ENCODE peak calls at places on chromosomes 4 and X, in seven cellular contexts. One of them, this sample, is unnamed.

GRCh38 chr4:91636083-91636482 is 667.7 kb upstream of the GRID2 start:
- DNase-seq in adrenal gland: no peak
- DNase-seq in BE2C: no peak
- DNase-seq in colonic mucosa: no peak
- DNase-seq in heart left ventricle: no peak
- DNase-seq in AG10803: no peak
- DNase-seq in type B pancreatic cell: no peak
- DNase-seq in this sample: no peak

GRCh38 chr4:121989715-121990114 is 37.9 kb upstream of the TRPC3 start:
- DNase-seq in BE2C: peak; percentile 65
- DNase-seq in AG10803: peak; percentile 25
- DNase-seq in type B pancreatic cell: no peak
- DNase-seq in heart left ventricle: no peak
- DNase-seq in adrenal gland: no peak
- DNase-seq in colonic mucosa: no peak
- DNase-seq in this sample: no peak

GRCh38 chrX:39309018-39309620 is 507.9 kb downstream of the MID1IP1 start:
- DNase-seq in heart left ventricle: no peak
- DNase-seq in colonic mucosa: no peak
- DNase-seq in adrenal gland: peak; percentile 14
- DNase-seq in AG10803: peak; percentile 3
- DNase-seq in type B pancreatic cell: no peak
- DNase-seq in BE2C: no peak
- DNase-seq in this sample: no peak

GRCh38 chr4:8703857-8704495 is 111.4 kb downstream of the CPZ start:
- DNase-seq in AG10803: no peak
- DNase-seq in type B pancreatic cell: peak; percentile 62
- DNase-seq in colonic mucosa: no peak
- DNase-seq in BE2C: peak; percentile 6
- DNase-seq in adrenal gland: peak; percentile 1
- DNase-seq in heart left ventricle: no peak
- DNase-seq in this sample: no peak

GRCh38 chr4:24809376-24809775 is 14.0 kb downstream of the SOD3 start:
- DNase-seq in BE2C: no peak
- DNase-seq in type B pancreatic cell: no peak
- DNase-seq in adrenal gland: no peak
- DNase-seq in AG10803: no peak
- DNase-seq in colonic mucosa: peak; percentile 12
- DNase-seq in heart left ventricle: no peak
- DNase-seq in this sample: no peak

GRCh38 chrX:136907626-136908025 is 27.1 kb upstream of the RBMX start:
- DNase-seq in heart left ventricle: no peak
- DNase-seq in colonic mucosa: no peak
- DNase-seq in AG10803: no peak
- DNase-seq in type B pancreatic cell: no peak
- DNase-seq in BE2C: no peak
- DNase-seq in adrenal gland: no peak
- DNase-seq in this sample: no peak

GRCh38 chrX:118571829-118572228 is 76.2 kb downstream of the DOCK11 start:
- DNase-seq in colonic mucosa: no peak
- DNase-seq in type B pancreatic cell: no peak
- DNase-seq in BE2C: no peak
- DNase-seq in adrenal gland: no peak
- DNase-seq in AG10803: peak; percentile 40
- DNase-seq in heart left ventricle: no peak
- DNase-seq in this sample: no peak

GRCh38 chr4:180832086-180832485 is 1411.1 kb upstream of the TENM3 start:
- DNase-seq in adrenal gland: no peak
- DNase-seq in AG10803: no peak
- DNase-seq in heart left ventricle: no peak
- DNase-seq in BE2C: no peak
- DNase-seq in type B pancreatic cell: no peak
- DNase-seq in colonic mucosa: no peak
- DNase-seq in this sample: no peak

GRCh38 chr4:126937342-126937741 is 695.4 kb upstream of the INTU start:
- DNase-seq in BE2C: no peak
- DNase-seq in adrenal gland: no peak
- DNase-seq in colonic mucosa: no peak
- DNase-seq in type B pancreatic cell: no peak
- DNase-seq in AG10803: no peak
- DNase-seq in heart left ventricle: no peak
- DNase-seq in this sample: no peak

GRCh38 chr4:12118651-12119213 is 690.0 kb upstream of the HS3ST1 start:
- DNase-seq in type B pancreatic cell: no peak
- DNase-seq in adrenal gland: peak; percentile 30
- DNase-seq in BE2C: no peak
- DNase-seq in heart left ventricle: no peak
- DNase-seq in AG10803: no peak
- DNase-seq in colonic mucosa: no peak
- DNase-seq in this sample: no peak

GRCh38 chr4:121070274-121070673 is 2.1 kb downstream of the NDNF start:
- DNase-seq in AG10803: no peak
- DNase-seq in type B pancreatic cell: no peak
- DNase-seq in heart left ventricle: no peak
- DNase-seq in colonic mucosa: peak; percentile 32
- DNase-seq in BE2C: no peak
- DNase-seq in adrenal gland: no peak
- DNase-seq in this sample: no peak

GRCh38 chr4:120517966-120518365 is 404.6 kb downstream of the PRDM5 start:
- DNase-seq in AG10803: peak; percentile 78
- DNase-seq in adrenal gland: peak; percentile 85
- DNase-seq in type B pancreatic cell: no peak
- DNase-seq in heart left ventricle: peak; percentile 40
- DNase-seq in BE2C: peak; percentile 51
- DNase-seq in colonic mucosa: peak; percentile 56
- DNase-seq in this sample: peak; percentile 53

GRCh38 chrX:110743679-110744340 is 51.8 kb downstream of the CHRDL1 start:
- DNase-seq in type B pancreatic cell: no peak
- DNase-seq in AG10803: peak; percentile 54
- DNase-seq in heart left ventricle: no peak
- DNase-seq in adrenal gland: no peak
- DNase-seq in colonic mucosa: no peak
- DNase-seq in BE2C: no peak
- DNase-seq in this sample: peak; percentile 44

GRCh38 chr4:99966692-99967091 is 16.6 kb upstream of the H2AZ1 start:
- DNase-seq in BE2C: no peak
- DNase-seq in heart left ventricle: no peak
- DNase-seq in colonic mucosa: no peak
- DNase-seq in AG10803: no peak
- DNase-seq in type B pancreatic cell: no peak
- DNase-seq in adrenal gland: no peak
- DNase-seq in this sample: peak; percentile 28

GRCh38 chr4:6560416-6561172 is 14.4 kb upstream of the MAN2B2 start:
- DNase-seq in type B pancreatic cell: no peak
- DNase-seq in AG10803: peak; percentile 54
- DNase-seq in adrenal gland: no peak
- DNase-seq in heart left ventricle: no peak
- DNase-seq in BE2C: no peak
- DNase-seq in colonic mucosa: no peak
- DNase-seq in this sample: no peak

GRCh38 chr4:113643505-113643904 is 118.0 kb downstream of the CAMK2D start:
- DNase-seq in type B pancreatic cell: no peak
- DNase-seq in heart left ventricle: no peak
- DNase-seq in adrenal gland: no peak
- DNase-seq in BE2C: no peak
- DNase-seq in colonic mucosa: no peak
- DNase-seq in AG10803: no peak
- DNase-seq in this sample: no peak

GRCh38 chrX:12974217-12974796 is 603 bp upstream of the TMSB4X start:
- DNase-seq in BE2C: no peak
- DNase-seq in colonic mucosa: peak; percentile 73
- DNase-seq in AG10803: peak; percentile 72
- DNase-seq in heart left ventricle: peak; percentile 47
- DNase-seq in type B pancreatic cell: peak; percentile 74
- DNase-seq in adrenal gland: peak; percentile 52
- DNase-seq in this sample: no peak

GRCh38 chr4:159867673-159868072 is 764.8 kb downstream of the RAPGEF2 start:
- DNase-seq in BE2C: no peak
- DNase-seq in AG10803: no peak
- DNase-seq in colonic mucosa: no peak
- DNase-seq in type B pancreatic cell: no peak
- DNase-seq in heart left ventricle: no peak
- DNase-seq in adrenal gland: no peak
- DNase-seq in this sample: no peak

GRCh38 chrX:125387945-125388344 is 68.3 kb downstream of the TEX13C start:
- DNase-seq in adrenal gland: no peak
- DNase-seq in BE2C: no peak
- DNase-seq in type B pancreatic cell: no peak
- DNase-seq in AG10803: no peak
- DNase-seq in heart left ventricle: no peak
- DNase-seq in colonic mucosa: no peak
- DNase-seq in this sample: no peak

GRCh38 chr4:8543623-8544022 is 36.6 kb upstream of the GPR78 start:
- DNase-seq in colonic mucosa: no peak
- DNase-seq in AG10803: no peak
- DNase-seq in heart left ventricle: no peak
- DNase-seq in type B pancreatic cell: no peak
- DNase-seq in BE2C: no peak
- DNase-seq in adrenal gland: no peak
- DNase-seq in this sample: no peak

GRCh38 chrX:135060697-135061096 is 8.8 kb upstream of the RTL8A start:
- DNase-seq in BE2C: no peak
- DNase-seq in type B pancreatic cell: no peak
- DNase-seq in adrenal gland: no peak
- DNase-seq in heart left ventricle: no peak
- DNase-seq in colonic mucosa: no peak
- DNase-seq in AG10803: no peak
- DNase-seq in this sample: no peak

GRCh38 chr4:60944070-60944469 is 256.1 kb upstream of the ADGRL3 start:
- DNase-seq in colonic mucosa: no peak
- DNase-seq in AG10803: no peak
- DNase-seq in heart left ventricle: no peak
- DNase-seq in adrenal gland: no peak
- DNase-seq in BE2C: no peak
- DNase-seq in type B pancreatic cell: no peak
- DNase-seq in this sample: no peak

GRCh38 chrX:123959281-123960063 is 2.0 kb upstream of the STAG2 start:
- DNase-seq in AG10803: peak; percentile 33
- DNase-seq in BE2C: peak; percentile 24
- DNase-seq in type B pancreatic cell: no peak
- DNase-seq in heart left ventricle: peak; percentile 32
- DNase-seq in adrenal gland: peak; percentile 61
- DNase-seq in colonic mucosa: peak; percentile 44
- DNase-seq in this sample: no peak

DNA sequence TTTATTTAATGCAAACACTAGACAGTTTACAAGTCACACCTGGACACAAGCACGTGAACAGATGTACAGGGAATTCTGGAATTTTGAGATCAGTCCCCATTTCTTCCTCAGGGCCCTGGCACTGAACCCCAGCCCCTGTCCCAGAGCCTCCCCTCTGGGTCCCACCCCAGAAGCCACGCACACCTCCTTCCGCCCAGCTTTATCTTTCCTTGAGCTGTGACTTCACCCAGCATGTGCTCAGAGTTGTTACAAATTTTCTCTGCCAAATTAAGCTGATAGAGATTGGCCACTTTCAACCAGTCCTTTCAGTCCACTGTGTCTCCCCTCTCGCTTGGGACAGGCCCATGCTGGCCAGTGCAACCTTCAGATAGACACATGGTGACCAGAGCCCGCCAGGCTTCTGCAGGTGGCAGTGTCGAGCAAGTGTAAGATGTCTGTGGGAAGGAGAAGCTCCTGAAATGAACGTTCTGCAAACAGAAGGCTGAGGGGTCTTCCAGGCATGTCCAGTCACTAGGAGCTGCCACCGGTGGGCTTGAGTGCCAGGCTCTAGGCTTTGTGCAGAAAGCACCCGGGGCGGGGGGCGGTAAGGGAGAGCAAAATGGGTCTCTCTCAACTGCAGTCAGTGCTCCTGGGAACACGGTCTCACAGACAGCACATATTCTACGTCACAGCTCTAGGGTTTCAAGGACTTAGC is 73.3 kb downstream of the MTMR1 start:
- DNase-seq in colonic mucosa: no peak
- DNase-seq in type B pancreatic cell: no peak
- DNase-seq in AG10803: no peak
- DNase-seq in heart left ventricle: no peak
- DNase-seq in adrenal gland: no peak
- DNase-seq in BE2C: no peak
- DNase-seq in this sample: no peak
- TF ChIP-seq CTCF in colonic mucosa: no peak
- TF ChIP-seq CTCF in type B pancreatic cell: no peak
- TF ChIP-seq CTCF in AG10803: no peak
- TF ChIP-seq CTCF in heart left ventricle: peak; percentile 11
- TF ChIP-seq CTCF in adrenal gland: no peak
- TF ChIP-seq CTCF in BE2C: peak; percentile 23
- TF ChIP-seq CTCF in this sample: peak; percentile 13

GRCh38 chr4:1989533-1990347 is 19.0 kb downstream of the NELFA start:
- DNase-seq in AG10803: no peak
- DNase-seq in adrenal gland: no peak
- DNase-seq in type B pancreatic cell: peak; percentile 53
- DNase-seq in heart left ventricle: no peak
- DNase-seq in BE2C: no peak
- DNase-seq in colonic mucosa: peak; percentile 10
- DNase-seq in this sample: no peak
- TF ChIP-seq CTCF in AG10803: no peak
- TF ChIP-seq CTCF in adrenal gland: no peak
- TF ChIP-seq CTCF in type B pancreatic cell: no peak
- TF ChIP-seq CTCF in heart left ventricle: no peak
- TF ChIP-seq CTCF in BE2C: no peak
- TF ChIP-seq CTCF in colonic mucosa: no peak
- TF ChIP-seq CTCF in this sample: no peak

GRCh38 chr4:16926214-16926613 is 27.8 kb upstream of the LDB2 start:
- DNase-seq in BE2C: no peak
- DNase-seq in type B pancreatic cell: no peak
- DNase-seq in heart left ventricle: no peak
- DNase-seq in colonic mucosa: no peak
- DNase-seq in AG10803: no peak
- DNase-seq in adrenal gland: no peak
- DNase-seq in this sample: no peak
- TF ChIP-seq CTCF in BE2C: no peak
- TF ChIP-seq CTCF in type B pancreatic cell: no peak
- TF ChIP-seq CTCF in heart left ventricle: no peak
- TF ChIP-seq CTCF in colonic mucosa: no peak
- TF ChIP-seq CTCF in AG10803: no peak
- TF ChIP-seq CTCF in adrenal gland: no peak
- TF ChIP-seq CTCF in this sample: no peak

DNA sequence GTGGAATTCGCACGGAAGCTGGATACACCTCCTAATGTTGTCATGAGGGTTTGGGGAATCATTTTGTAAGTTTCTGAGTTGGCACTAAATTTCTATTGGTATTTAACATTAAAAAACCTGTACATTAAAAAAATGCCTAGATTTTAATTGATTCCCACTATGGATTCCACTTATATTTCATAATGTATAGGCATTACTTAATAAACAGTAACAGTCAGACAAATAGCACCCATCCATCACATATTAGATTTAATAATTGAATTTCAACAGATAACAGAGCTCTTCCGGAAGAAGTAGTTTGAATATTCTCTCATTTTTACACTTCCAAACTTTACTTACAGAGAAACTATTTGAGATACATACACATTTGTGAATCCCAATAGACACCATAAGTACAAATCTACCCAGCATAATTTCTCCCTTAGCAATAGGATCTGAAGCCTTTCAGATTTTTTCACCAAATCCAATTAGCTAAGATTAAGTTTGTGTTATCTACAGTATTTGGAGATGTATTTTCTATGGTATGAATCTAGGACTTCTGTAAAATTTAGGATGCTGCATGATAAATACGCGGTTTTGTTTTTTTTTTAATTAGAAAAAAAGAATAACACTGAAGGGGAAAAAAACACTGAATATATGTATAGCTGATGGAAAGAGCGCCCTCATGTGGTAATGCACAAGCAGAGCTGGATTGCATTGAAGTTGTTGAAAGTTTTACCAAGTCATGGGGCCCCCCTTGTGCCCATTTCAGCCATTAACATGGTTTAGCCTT is 12.2 kb upstream of the ODAM start:
- DNase-seq in BE2C: peak; percentile 54
- DNase-seq in type B pancreatic cell: no peak
- DNase-seq in heart left ventricle: no peak
- DNase-seq in AG10803: peak; percentile 31
- DNase-seq in colonic mucosa: peak; percentile 27
- DNase-seq in adrenal gland: no peak
- DNase-seq in this sample: no peak
- TF ChIP-seq CTCF in BE2C: peak; percentile 76
- TF ChIP-seq CTCF in type B pancreatic cell: peak; percentile 88
- TF ChIP-seq CTCF in heart left ventricle: peak; percentile 49
- TF ChIP-seq CTCF in AG10803: peak; percentile 60
- TF ChIP-seq CTCF in colonic mucosa: peak; percentile 66
- TF ChIP-seq CTCF in adrenal gland: peak; percentile 34
- TF ChIP-seq CTCF in this sample: peak; percentile 53